ENCODE peak calls at places on chromosomes 12 and 14, in seven cellular contexts. Y, I, W, M, E, U and B are unnamed samples.

GRCh38 chr12:3150308-3150670 is 73.1 kb downstream of the TSPAN9 start:
- DNase-seq in I (no peak), U (no peak), W (no peak), E (no peak), M (no peak), Y (no peak), B (no peak)

GRCh38 chr12:101828463-101829196 is 2.1 kb downstream of the GNPTAB start:
- DNase-seq in I (no peak), W (no peak), U (no peak), E (no peak), M (no peak), Y (no peak), B (no peak)

GRCh38 chr12:19694627-19695026 is 255.3 kb downstream of the AEBP2 start:
- DNase-seq in W (no peak), U (no peak), E (no peak), Y (no peak), M (no peak), I (no peak), B (no peak)

GRCh38 chr14:58193542-58193941 is 6.4 kb upstream of the ACTR10 start:
- DNase-seq in I (no peak), Y (no peak), U (no peak), W (no peak), M (no peak), E (no peak), B (no peak)

GRCh38 chr14:47555333-47555732 is 120.1 kb downstream of the MDGA2 start:
- DNase-seq in U (no peak), M (no peak), I (no peak), E (no peak), W (no peak), Y (no peak), B (no peak)

GRCh38 chr14:55160989-55161388 is 30.4 kb downstream of the DLGAP5 start:
- DNase-seq in M (peak; percentile 12), W (no peak), Y (no peak), U (no peak), E (no peak), I (no peak), B (no peak)

GRCh38 chr12:16482726-16483125 is 123.2 kb downstream of the LMO3 start:
- DNase-seq in W (no peak), M (no peak), I (no peak), Y (no peak), U (no peak), E (no peak), B (no peak)

GRCh38 chr14:30252800-30253425 is 306.0 kb upstream of the G2E3 start:
- DNase-seq in E (no peak), U (no peak), I (no peak), W (no peak), M (no peak), Y (no peak), B (no peak)

GRCh38 chr12:29655861-29656260 is 127.9 kb downstream of the TMTC1 start:
- DNase-seq in M (no peak), I (no peak), Y (no peak), E (no peak), U (no peak), W (no peak), B (no peak)

GRCh38 chr12:108768591-108769500 is 37.5 kb upstream of the CORO1C start:
- DNase-seq in Y (no peak), I (no peak), W (no peak), M (peak; percentile 74), E (peak; percentile 11), U (no peak), B (no peak)

GRCh38 chr14:48805315-48805714 is 780.9 kb downstream of the RPS29 start:
- DNase-seq in M (peak; percentile 5), W (no peak), U (no peak), Y (no peak), E (no peak), I (no peak), B (no peak)

GRCh38 chr14:98278805-98279204 is 993.2 kb downstream of the BCL11B start:
- DNase-seq in M (no peak), U (no peak), W (no peak), Y (no peak), E (no peak), I (no peak), B (no peak)

GRCh38 chr12:18439541-18439940 is 178.2 kb downstream of the PIK3C2G start:
- DNase-seq in W (peak; percentile 4), Y (no peak), E (no peak), M (no peak), I (no peak), U (no peak), B (no peak)

GRCh38 chr12:96422192-96422591 is 22.0 kb upstream of the CDK17 start:
- DNase-seq in U (no peak), E (no peak), Y (no peak), M (no peak), W (no peak), I (no peak), B (no peak)

GRCh38 chr14:67819563-67820411 is at the start of gene RAD51B:
- DNase-seq in E (peak; percentile 87), I (peak; percentile 87), W (peak; percentile 92), U (peak; percentile 85), Y (peak; percentile 79), M (peak; percentile 70), B (peak; percentile 82)

GRCh38 chr12:57213068-57213715 is 3.4 kb upstream of the NXPH4 start:
- DNase-seq in I (peak; percentile 94), M (peak; percentile 97), Y (peak; percentile 81), E (peak; percentile 84), U (peak; percentile 77), W (peak; percentile 88), B (peak; percentile 93)

GRCh38 chr12:76026643-76027063 is 4.9 kb downstream of the PHLDA1 start:
- DNase-seq in U (no peak), I (no peak), E (no peak), Y (no peak), W (no peak), M (no peak), B (no peak)

GRCh38 chr14:105409379-105409778 is 10.2 kb upstream of the MTA1 start:
- DNase-seq in U (no peak), I (no peak), E (no peak), Y (no peak), M (no peak), W (no peak), B (no peak)

GRCh38 chr14:70073924-70074566 is 114.7 kb downstream of the SLC8A3 start:
- DNase-seq in I (peak; percentile 46), U (no peak), W (peak; percentile 59), Y (peak; percentile 53), E (peak; percentile 14), M (peak; percentile 69), B (peak; percentile 77)